ENCODE peak calls at places on chromosomes 5 and 9, in four cellular contexts. One of them, this sample, is unnamed.

GRCh38 chr9:12640866-12641636 is 52.1 kb upstream of the TYRP1 start:
- DNase-seq in SK-N-SH: no peak
- DNase-seq in upper lobe of right lung: no peak
- DNase-seq in epithelial cell of esophagus: no peak
- DNase-seq in this sample: no peak

GRCh38 chr9:105425817-105426433 is 21.9 kb upstream of the FSD1L start:
- DNase-seq in SK-N-SH: peak
- DNase-seq in epithelial cell of esophagus: peak
- DNase-seq in upper lobe of right lung: no peak
- DNase-seq in this sample: no peak

GRCh38 chr5:173709145-173709544 is 92.7 kb upstream of the BOD1 start:
- DNase-seq in epithelial cell of esophagus: no peak
- DNase-seq in upper lobe of right lung: no peak
- DNase-seq in SK-N-SH: no peak
- DNase-seq in this sample: no peak

GRCh38 chr9:136657975-136658848 is 4.5 kb upstream of the EGFL7 start:
- DNase-seq in upper lobe of right lung: peak
- DNase-seq in epithelial cell of esophagus: no peak
- DNase-seq in SK-N-SH: no peak
- DNase-seq in this sample: no peak

GRCh38 chr9:136901516-136902258 is 15.4 kb downstream of the TRAF2 start:
- DNase-seq in SK-N-SH: no peak
- DNase-seq in epithelial cell of esophagus: peak
- DNase-seq in upper lobe of right lung: no peak
- DNase-seq in this sample: no peak

GRCh38 chr9:126708178-126708577 is 94.5 kb downstream of the LMX1B start:
- DNase-seq in SK-N-SH: no peak
- DNase-seq in upper lobe of right lung: no peak
- DNase-seq in epithelial cell of esophagus: no peak
- DNase-seq in this sample: no peak

GRCh38 chr5:150485770-150486401 is 22.0 kb upstream of the NDST1 start:
- DNase-seq in SK-N-SH: peak
- DNase-seq in upper lobe of right lung: peak
- DNase-seq in epithelial cell of esophagus: no peak
- DNase-seq in this sample: no peak

GRCh38 chr9:83432104-83432627 is 106.0 kb downstream of the FRMD3 start:
- DNase-seq in SK-N-SH: no peak
- DNase-seq in upper lobe of right lung: peak
- DNase-seq in epithelial cell of esophagus: no peak
- DNase-seq in this sample: peak

GRCh38 chr9:71716138-71716909 is 52.0 kb downstream of the CEMIP2 start:
- DNase-seq in SK-N-SH: peak
- DNase-seq in upper lobe of right lung: no peak
- DNase-seq in epithelial cell of esophagus: no peak
- DNase-seq in this sample: no peak

GRCh38 chr5:123414975-123415374 is 8.2 kb downstream of the CEP120 start:
- DNase-seq in upper lobe of right lung: no peak
- DNase-seq in SK-N-SH: no peak
- DNase-seq in epithelial cell of esophagus: no peak
- DNase-seq in this sample: no peak

GRCh38 chr5:18984559-18985080 is 1003.4 kb downstream of the CDH18 start:
- DNase-seq in epithelial cell of esophagus: peak
- DNase-seq in upper lobe of right lung: no peak
- DNase-seq in SK-N-SH: no peak
- DNase-seq in this sample: no peak

GRCh38 chr5:78587081-78587774 is 61.3 kb downstream of the LHFPL2 start:
- DNase-seq in epithelial cell of esophagus: no peak
- DNase-seq in upper lobe of right lung: no peak
- DNase-seq in SK-N-SH: no peak
- DNase-seq in this sample: no peak

GRCh38 chr9:1071730-1072129 is 21.6 kb downstream of the DMRT2 start:
- DNase-seq in epithelial cell of esophagus: peak
- DNase-seq in SK-N-SH: no peak
- DNase-seq in upper lobe of right lung: no peak
- DNase-seq in this sample: no peak

GRCh38 chr5:41695920-41696582 is 174.2 kb downstream of the OXCT1 start:
- DNase-seq in upper lobe of right lung: no peak
- DNase-seq in epithelial cell of esophagus: no peak
- DNase-seq in SK-N-SH: no peak
- DNase-seq in this sample: no peak

GRCh38 chr9:37325778-37326177 is 96.7 kb upstream of the GRHPR start:
- DNase-seq in SK-N-SH: no peak
- DNase-seq in upper lobe of right lung: no peak
- DNase-seq in epithelial cell of esophagus: peak
- DNase-seq in this sample: no peak

GRCh38 chr9:137205126-137206069 is at the start of the genes NDOR1 and TMEM203:
- DNase-seq in epithelial cell of esophagus: peak
- DNase-seq in SK-N-SH: peak
- DNase-seq in upper lobe of right lung: peak
- DNase-seq in this sample: peak

GRCh38 chr9:127505396-127506116 is 54.2 kb downstream of the LRSAM1 start:
- DNase-seq in SK-N-SH: peak
- DNase-seq in upper lobe of right lung: peak
- DNase-seq in epithelial cell of esophagus: peak
- DNase-seq in this sample: no peak

GRCh38 chr5:35002459-35002858 is 45.3 kb downstream of the AGXT2 start:
- DNase-seq in epithelial cell of esophagus: no peak
- DNase-seq in SK-N-SH: no peak
- DNase-seq in upper lobe of right lung: no peak
- DNase-seq in this sample: no peak

GRCh38 chr5:57185301-57185700 is 11.4 kb downstream of the GPBP1 start:
- DNase-seq in epithelial cell of esophagus: no peak
- DNase-seq in upper lobe of right lung: no peak
- DNase-seq in SK-N-SH: no peak
- DNase-seq in this sample: no peak

GRCh38 chr5:39476466-39477215 is 51.9 kb upstream of the DAB2 start:
- DNase-seq in epithelial cell of esophagus: peak
- DNase-seq in upper lobe of right lung: no peak
- DNase-seq in SK-N-SH: no peak
- DNase-seq in this sample: no peak

GRCh38 chr5:105230516-105230915 is 1667.9 kb upstream of the NUDT12 start:
- DNase-seq in upper lobe of right lung: no peak
- DNase-seq in SK-N-SH: no peak
- DNase-seq in epithelial cell of esophagus: no peak
- DNase-seq in this sample: no peak

GRCh38 chr5:29758986-29759421 is 1434.5 kb upstream of the CDH6 start:
- DNase-seq in epithelial cell of esophagus: no peak
- DNase-seq in upper lobe of right lung: no peak
- DNase-seq in SK-N-SH: no peak
- DNase-seq in this sample: no peak

GRCh38 chr5:177997319-177997670 is 1.3 kb upstream of the PROP1 start:
- DNase-seq in SK-N-SH: no peak
- DNase-seq in epithelial cell of esophagus: peak
- DNase-seq in upper lobe of right lung: no peak
- DNase-seq in this sample: no peak

GRCh38 chr5:154868702-154869101 is 10.3 kb downstream of the CNOT8 start:
- DNase-seq in epithelial cell of esophagus: peak
- DNase-seq in upper lobe of right lung: no peak
- DNase-seq in SK-N-SH: peak
- DNase-seq in this sample: no peak

GRCh38 chr9:129195606-129196005 is 17.5 kb upstream of the IER5L start:
- DNase-seq in epithelial cell of esophagus: no peak
- DNase-seq in SK-N-SH: no peak
- DNase-seq in upper lobe of right lung: no peak
- DNase-seq in this sample: no peak

GRCh38 chr9:129197978-129198736 is 20.1 kb upstream of the IER5L start:
- DNase-seq in upper lobe of right lung: no peak
- DNase-seq in SK-N-SH: no peak
- DNase-seq in epithelial cell of esophagus: peak
- DNase-seq in this sample: no peak

GRCh38 chr9:129200255-129200654 is 22.2 kb upstream of the IER5L start:
- DNase-seq in upper lobe of right lung: no peak
- DNase-seq in epithelial cell of esophagus: no peak
- DNase-seq in SK-N-SH: no peak
- DNase-seq in this sample: no peak

GRCh38 chr9:129201289-129201688 is 23.2 kb upstream of the IER5L start:
- DNase-seq in upper lobe of right lung: no peak
- DNase-seq in SK-N-SH: no peak
- DNase-seq in epithelial cell of esophagus: no peak
- DNase-seq in this sample: no peak

DNA sequence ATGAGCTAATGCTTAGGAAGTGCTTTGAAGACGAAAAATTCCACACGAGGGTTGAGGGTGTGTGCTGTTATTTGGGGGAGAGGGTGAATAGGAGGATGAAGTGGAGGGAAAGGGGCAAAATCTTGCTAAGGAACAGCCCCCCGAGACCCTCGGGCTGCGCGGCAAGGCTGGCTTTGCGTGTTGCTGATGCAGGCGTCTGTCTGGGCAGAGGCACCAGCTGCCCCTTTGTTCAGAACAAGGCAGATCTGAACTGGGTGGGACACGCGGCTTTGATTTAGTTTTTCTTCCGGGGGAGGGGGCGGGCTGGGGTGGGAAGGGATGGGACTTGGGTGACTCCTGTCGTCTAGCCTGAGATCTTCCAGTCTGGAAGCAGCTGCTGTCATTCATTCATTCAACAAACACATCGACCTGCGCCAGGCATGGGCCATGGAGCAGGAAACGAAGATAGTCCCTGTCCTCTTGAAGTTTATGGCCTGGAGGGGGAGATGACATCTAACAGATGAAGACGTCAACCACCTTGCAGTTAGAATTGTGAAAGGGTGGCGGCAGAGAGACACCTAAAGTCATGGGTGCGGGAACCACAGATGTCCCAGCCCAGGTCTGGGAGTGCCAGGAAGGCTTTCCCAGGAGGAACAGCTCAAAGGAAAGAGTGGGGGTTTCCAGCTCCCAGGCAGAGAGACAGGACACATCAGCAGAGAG is 20.8 kb upstream of the IER5L start:
- DNase-seq in epithelial cell of esophagus: no peak
- DNase-seq in upper lobe of right lung: no peak
- DNase-seq in SK-N-SH: no peak
- DNase-seq in this sample: no peak
- H3K4me3 ChIP-seq in epithelial cell of esophagus: no peak
- H3K4me3 ChIP-seq in upper lobe of right lung: no peak
- H3K4me3 ChIP-seq in SK-N-SH: no peak
- H3K4me3 ChIP-seq in this sample: peak

GRCh38 chr5:139757727-139758509 is 37.7 kb upstream of the PSD2 start:
- DNase-seq in SK-N-SH: no peak
- DNase-seq in upper lobe of right lung: no peak
- DNase-seq in epithelial cell of esophagus: no peak
- DNase-seq in this sample: no peak

GRCh38 chr5:139758510-139759036 is 37.0 kb upstream of the PSD2 start:
- DNase-seq in SK-N-SH: peak
- DNase-seq in epithelial cell of esophagus: no peak
- DNase-seq in upper lobe of right lung: no peak
- DNase-seq in this sample: no peak

GRCh38 chr5:139752506-139753350 is 42.9 kb upstream of the PSD2 start:
- DNase-seq in SK-N-SH: peak
- DNase-seq in epithelial cell of esophagus: peak
- DNase-seq in upper lobe of right lung: no peak
- DNase-seq in this sample: no peak

GRCh38 chr5:139759219-139759721 is 36.3 kb upstream of the PSD2 start:
- DNase-seq in epithelial cell of esophagus: no peak
- DNase-seq in upper lobe of right lung: no peak
- DNase-seq in SK-N-SH: peak
- DNase-seq in this sample: no peak

GRCh38 chr5:139755892-139756671 is 39.5 kb upstream of the PSD2 start:
- DNase-seq in SK-N-SH: peak
- DNase-seq in epithelial cell of esophagus: no peak
- DNase-seq in upper lobe of right lung: no peak
- DNase-seq in this sample: no peak
- H3K4me3 ChIP-seq in SK-N-SH: no peak
- H3K4me3 ChIP-seq in epithelial cell of esophagus: no peak
- H3K4me3 ChIP-seq in upper lobe of right lung: no peak
- H3K4me3 ChIP-seq in this sample: peak

GRCh38 chr5:179343021-179343781 is 2.1 kb downstream of the ADAMTS2 start:
- DNase-seq in upper lobe of right lung: no peak
- DNase-seq in SK-N-SH: no peak
- DNase-seq in epithelial cell of esophagus: no peak
- DNase-seq in this sample: no peak

GRCh38 chr5:179340465-179340864 is 4.8 kb downstream of the ADAMTS2 start:
- DNase-seq in upper lobe of right lung: no peak
- DNase-seq in epithelial cell of esophagus: no peak
- DNase-seq in SK-N-SH: no peak
- DNase-seq in this sample: no peak

GRCh38 chr5:179343902-179344300 is 1.4 kb downstream of the ADAMTS2 start:
- DNase-seq in epithelial cell of esophagus: no peak
- DNase-seq in upper lobe of right lung: no peak
- DNase-seq in SK-N-SH: peak
- DNase-seq in this sample: no peak

GRCh38 chr5:179344301-179345178 is 721 bp downstream of the ADAMTS2 start:
- DNase-seq in upper lobe of right lung: no peak
- DNase-seq in SK-N-SH: peak
- DNase-seq in epithelial cell of esophagus: no peak
- DNase-seq in this sample: no peak

DNA sequence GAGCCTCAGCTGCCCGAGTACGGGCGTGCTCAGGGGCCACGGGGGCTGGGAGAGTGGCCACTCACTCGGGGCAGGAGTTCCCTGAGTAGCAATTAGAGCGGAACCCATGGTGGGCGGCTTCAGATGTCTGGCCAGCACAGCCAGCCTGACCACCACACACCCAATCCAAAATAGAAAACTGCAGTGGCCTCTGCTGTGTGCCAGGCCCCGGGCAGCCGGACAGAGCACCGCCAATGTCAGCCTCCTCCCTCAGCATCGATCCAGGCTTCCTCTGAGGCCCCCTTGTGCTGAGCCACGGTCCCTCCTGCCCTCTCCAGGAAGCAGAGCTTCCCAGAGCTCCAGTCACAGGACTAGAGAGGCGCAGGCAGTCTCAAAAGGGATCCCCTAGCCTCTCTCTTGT is 2.7 kb downstream of the ADAMTS2 start:
- DNase-seq in SK-N-SH: peak
- DNase-seq in epithelial cell of esophagus: no peak
- DNase-seq in upper lobe of right lung: no peak
- DNase-seq in this sample: no peak
- H3K4me3 ChIP-seq in SK-N-SH: peak
- H3K4me3 ChIP-seq in epithelial cell of esophagus: no peak
- H3K4me3 ChIP-seq in upper lobe of right lung: peak
- H3K4me3 ChIP-seq in this sample: peak

DNA sequence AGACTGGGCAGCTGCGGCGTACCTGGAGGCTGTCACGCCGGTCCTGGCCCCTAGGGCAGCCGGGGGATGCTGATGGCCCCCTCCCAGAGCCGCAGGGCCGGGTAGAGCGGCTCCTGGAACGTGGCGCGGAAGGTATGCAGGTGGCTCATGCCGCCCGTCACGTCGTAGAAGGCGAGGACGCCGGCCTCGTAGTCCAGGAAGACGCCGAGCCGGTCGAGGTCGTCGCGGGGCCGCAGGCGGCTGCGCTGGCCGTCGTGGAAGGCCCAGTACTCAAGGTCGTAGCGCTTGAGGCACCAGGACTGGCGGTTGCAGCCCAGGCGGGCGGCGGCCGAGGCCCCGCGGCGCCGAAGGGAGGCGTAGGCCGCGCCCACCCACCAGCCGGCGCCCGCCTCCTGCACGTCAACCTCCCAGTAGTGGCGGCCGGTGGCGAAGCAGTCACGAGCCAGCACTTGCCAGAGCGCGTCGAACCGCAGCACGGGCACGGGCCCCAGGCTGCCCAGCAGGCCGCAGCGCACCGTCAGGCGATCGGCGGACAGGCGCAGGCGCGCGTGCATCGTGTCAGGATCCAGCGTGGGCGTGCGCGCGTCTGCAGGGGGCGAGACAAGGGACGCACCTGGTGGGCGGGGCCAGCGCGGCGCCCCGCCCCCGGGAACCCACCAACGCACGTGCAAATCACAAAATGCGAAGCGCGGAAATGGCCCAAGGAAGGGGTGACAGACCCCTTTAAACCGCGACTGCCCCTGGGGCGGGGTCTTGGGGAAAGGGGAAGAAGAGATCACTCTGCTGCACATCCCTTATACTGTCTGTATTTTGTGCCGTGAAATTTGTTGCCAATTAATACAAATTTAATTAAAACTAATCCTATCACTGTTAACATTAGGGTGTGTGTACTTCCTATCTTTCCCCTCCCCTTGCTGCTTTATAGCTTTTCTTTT is 31.2 kb downstream of the NANS start:
- DNase-seq in upper lobe of right lung: peak
- DNase-seq in SK-N-SH: no peak
- DNase-seq in epithelial cell of esophagus: peak
- DNase-seq in this sample: no peak
- H3K4me3 ChIP-seq in upper lobe of right lung: peak
- H3K4me3 ChIP-seq in SK-N-SH: no peak
- H3K4me3 ChIP-seq in epithelial cell of esophagus: peak
- H3K4me3 ChIP-seq in this sample: peak